ENCODE peak calls at places on chromosomes 4 and X, in seven cellular contexts. G is HCT116, Y is neural progenitor cell, Q is fibroblast of mammary gland, N is bronchial epithelial cell, O is astrocyte of the cerebellum, W is GM06990. J is an unnamed sample.

GRCh38 chr4:176034498-176034897 is 31.1 kb upstream of the WDR17 start:
- DNase-seq in G (peak), Y (peak), Q (peak), N (peak), O (peak), W (no peak), J (no peak)

GRCh38 chrX:155028749-155029360 is 2.2 kb downstream of the FUNDC2 start:
- DNase-seq in G (no peak), Y (no peak), Q (peak), N (peak), O (peak), W (no peak), J (no peak)

GRCh38 chr4:124191329-124191728 is 521.2 kb downstream of the ANKRD50 start:
- DNase-seq in G (no peak), Y (no peak), Q (no peak), N (peak), O (no peak), W (no peak), J (no peak)

GRCh38 chrX:31124536-31124935 is 52.7 kb upstream of the FTHL17 start:
- DNase-seq in G (no peak), Y (no peak), Q (no peak), N (no peak), O (no peak), W (no peak), J (no peak)

GRCh38 chrX:39667746-39668507 is 429.8 kb downstream of the BCOR start:
- DNase-seq in G (no peak), Y (no peak), Q (no peak), N (no peak), O (no peak), W (no peak), J (no peak)

GRCh38 chr4:48173055-48173991 is 39.3 kb upstream of the TXK start:
- DNase-seq in G (peak), Y (peak), Q (peak), N (peak), O (peak), W (no peak), J (peak)

GRCh38 chr4:147991543-147992295 is 259.8 kb downstream of the ARHGAP10 start:
- DNase-seq in G (no peak), Y (peak), Q (no peak), N (no peak), O (no peak), W (no peak), J (no peak)

GRCh38 chrX:118519411-118520205 is 24.0 kb downstream of the DOCK11 start:
- DNase-seq in G (no peak), Y (no peak), Q (peak), N (peak), O (no peak), W (no peak), J (no peak)

GRCh38 chrX:104318330-104319009 is 63.7 kb upstream of the ESX1 start:
- DNase-seq in G (peak), Y (peak), Q (peak), N (peak), O (peak), W (no peak), J (no peak)
- TF ChIP-seq CTCF in G (no peak), Y (no peak), Q (no peak), N (no peak), O (no peak), W (no peak), J (no peak)

GRCh38 chr4:8292388-8293107 is 23.0 kb downstream of the HTRA3 start:
- DNase-seq in G (no peak), Y (no peak), Q (no peak), N (no peak), O (no peak), W (no peak), J (no peak)

GRCh38 chr4:8294036-8294435 is 24.5 kb downstream of the HTRA3 start:
- DNase-seq in G (no peak), Y (no peak), Q (no peak), N (no peak), O (no peak), W (no peak), J (no peak)

GRCh38 chr4:8291701-8292387 is 22.3 kb downstream of the HTRA3 start:
- DNase-seq in G (no peak), Y (no peak), Q (no peak), N (no peak), O (no peak), W (no peak), J (no peak)

GRCh38 chr4:8294775-8295174 is 25.2 kb downstream of the HTRA3 start:
- DNase-seq in G (no peak), Y (no peak), Q (no peak), N (no peak), O (no peak), W (no peak), J (no peak)

DNA sequence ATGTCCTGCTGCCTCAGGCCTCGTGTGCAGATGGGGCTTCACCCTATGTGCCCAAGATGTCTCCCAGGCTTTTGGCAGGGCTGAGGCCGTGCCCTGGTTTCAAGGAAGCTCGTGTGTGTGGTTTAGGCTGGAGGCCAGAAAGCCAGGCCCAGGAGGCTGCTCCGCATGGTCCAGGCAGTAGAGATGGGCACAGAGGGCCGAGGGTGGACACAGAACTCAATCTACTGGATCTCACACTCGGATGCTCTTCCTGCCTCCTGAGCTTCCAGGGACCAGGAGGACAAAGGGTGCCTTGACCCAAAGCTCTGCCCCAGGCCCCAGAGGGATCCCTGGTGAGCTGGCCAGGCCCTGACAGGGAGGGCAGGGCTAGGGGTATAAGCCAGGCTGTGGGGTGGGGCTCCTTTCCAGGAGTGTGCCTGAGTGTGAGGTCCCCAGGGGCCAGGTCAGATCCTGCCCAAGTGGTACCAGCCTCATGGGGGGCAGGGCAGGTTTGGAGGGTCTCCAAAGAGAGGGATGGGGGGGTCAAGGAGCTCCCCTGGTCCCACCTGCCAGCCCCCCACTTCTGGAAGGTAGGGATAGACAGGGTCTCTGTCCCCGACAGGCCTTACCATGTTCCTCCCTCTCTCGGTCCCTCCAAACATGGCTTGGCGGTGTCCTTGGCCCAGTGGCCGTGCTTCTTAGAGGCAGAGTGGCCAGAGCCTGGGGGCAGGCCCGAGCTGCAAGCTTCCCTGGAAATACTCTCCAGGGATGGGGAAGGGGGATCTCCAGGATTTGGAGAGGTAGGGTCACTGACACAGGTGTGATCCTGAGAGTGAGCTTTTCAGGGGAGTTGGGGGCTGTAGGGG is 23.8 kb downstream of the HTRA3 start:
- DNase-seq in G (no peak), Y (no peak), Q (no peak), N (no peak), O (no peak), W (no peak), J (no peak)
- TF ChIP-seq CTCF in G (no peak), Y (no peak), Q (no peak), N (no peak), O (no peak), W (no peak), J (no peak)

GRCh38 chr4:89868999-89869589 is 25.6 kb upstream of the MMRN1 start:
- DNase-seq in G (no peak), Y (no peak), Q (peak), N (peak), O (peak), W (no peak), J (no peak)
- TF ChIP-seq CTCF in G (peak), Y (peak), Q (peak), N (peak), O (peak), W (peak), J (no peak)

GRCh38 chr4:1009647-1010521 is 1.5 kb upstream of the FGFRL1 start:
- DNase-seq in G (no peak), Y (peak), Q (peak), N (no peak), O (no peak), W (peak), J (peak)
- TF ChIP-seq CTCF in G (no peak), Y (peak), Q (no peak), N (peak), O (peak), W (no peak), J (peak)

DNA sequence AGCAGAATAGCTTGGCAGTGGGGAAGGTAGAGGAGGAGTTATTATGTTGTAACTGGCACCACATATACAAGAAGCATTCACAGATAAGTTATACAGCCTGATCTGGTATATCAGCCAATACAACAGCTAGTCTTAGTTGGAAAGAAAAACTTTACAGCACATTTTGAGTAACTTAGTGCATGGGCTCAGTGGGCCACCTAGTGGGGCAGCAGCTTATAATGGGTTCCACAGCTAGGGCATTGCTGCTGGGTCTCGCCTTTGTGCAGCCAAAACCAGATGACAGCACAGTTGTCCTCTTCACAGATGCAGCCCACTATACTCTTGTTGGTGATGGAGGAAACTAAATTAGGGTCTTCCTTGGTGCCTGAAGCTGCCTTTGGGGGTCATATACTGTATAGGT is 448.1 kb upstream of the RASGEF1B start:
- DNase-seq in G (no peak), Y (no peak), Q (no peak), N (no peak), O (no peak), W (no peak), J (no peak)
- TF ChIP-seq CTCF in G (peak), Y (no peak), Q (no peak), N (no peak), O (no peak), W (peak), J (no peak)

GRCh38 chrX:24990585-24990984 is 25.2 kb downstream of the ARX start:
- DNase-seq in G (no peak), Y (peak), Q (no peak), N (no peak), O (peak), W (no peak), J (no peak)
- TF ChIP-seq CTCF in G (no peak), Y (peak), Q (no peak), N (no peak), O (peak), W (no peak), J (no peak)

DNA sequence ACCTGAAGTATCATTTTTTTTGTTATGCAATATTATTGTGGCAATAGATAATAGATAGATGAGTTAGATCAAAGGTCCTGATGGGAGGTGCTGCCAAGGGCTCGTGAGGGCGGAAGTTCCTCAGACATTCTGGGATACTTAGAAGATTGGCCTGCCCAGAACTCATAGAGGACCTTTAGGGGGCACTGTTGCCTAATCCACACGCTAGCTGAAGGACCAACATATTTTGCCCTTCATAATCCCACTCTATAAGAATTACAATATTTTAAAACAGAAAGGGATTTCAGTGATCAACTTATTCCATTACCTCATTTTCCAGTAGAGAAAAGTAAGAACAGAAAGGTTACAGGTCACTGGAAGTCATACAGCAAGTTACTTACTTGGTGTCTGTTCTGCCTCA is 22.9 kb upstream of the COX7B2 start:
- DNase-seq in G (no peak), Y (peak), Q (peak), N (peak), O (peak), W (peak), J (peak)
- TF ChIP-seq CTCF in G (peak), Y (peak), Q (peak), N (peak), O (peak), W (peak), J (peak)

GRCh38 chr4:3786196-3786869 is 20.1 kb downstream of the ADRA2C start:
- DNase-seq in G (no peak), Y (no peak), Q (no peak), N (no peak), O (no peak), W (no peak), J (no peak)
- TF ChIP-seq CTCF in G (peak), Y (no peak), Q (no peak), N (no peak), O (no peak), W (no peak), J (no peak)